ENCODE peak calls at places on chromosomes 4 and X, in six cellular contexts. One of them, this sample, is unnamed.

GRCh38 chrX:56994375-56995270 is 718 bp downstream of the SPIN3 start:
- DNase-seq in epithelial cell of esophagus: no peak
- DNase-seq in H9: no peak
- DNase-seq in HCT116: no peak
- DNase-seq in fibroblast of the aortic adventitia: peak
- DNase-seq in AG04450: no peak
- DNase-seq in this sample: peak

GRCh38 chr4:180766903-180767302 is 1476.3 kb upstream of the TENM3 start:
- DNase-seq in epithelial cell of esophagus: no peak
- DNase-seq in H9: no peak
- DNase-seq in HCT116: no peak
- DNase-seq in fibroblast of the aortic adventitia: no peak
- DNase-seq in AG04450: no peak
- DNase-seq in this sample: no peak

GRCh38 chr4:153927546-153927945 is 138.7 kb upstream of the SFRP2 start:
- DNase-seq in epithelial cell of esophagus: no peak
- DNase-seq in H9: no peak
- DNase-seq in HCT116: no peak
- DNase-seq in fibroblast of the aortic adventitia: no peak
- DNase-seq in AG04450: no peak
- DNase-seq in this sample: no peak

GRCh38 chr4:169999923-170000322 is 26.3 kb downstream of the MFAP3L start:
- DNase-seq in epithelial cell of esophagus: no peak
- DNase-seq in H9: no peak
- DNase-seq in HCT116: no peak
- DNase-seq in fibroblast of the aortic adventitia: no peak
- DNase-seq in AG04450: no peak
- DNase-seq in this sample: no peak

GRCh38 chr4:69894706-69895105 is 34.8 kb upstream of the SULT1E1 start:
- DNase-seq in epithelial cell of esophagus: no peak
- DNase-seq in H9: no peak
- DNase-seq in HCT116: no peak
- DNase-seq in fibroblast of the aortic adventitia: no peak
- DNase-seq in AG04450: no peak
- DNase-seq in this sample: no peak

GRCh38 chrX:42567268-42567667 is 210.7 kb downstream of the PPP1R2C start:
- DNase-seq in epithelial cell of esophagus: no peak
- DNase-seq in H9: no peak
- DNase-seq in HCT116: no peak
- DNase-seq in fibroblast of the aortic adventitia: no peak
- DNase-seq in AG04450: no peak
- DNase-seq in this sample: no peak

GRCh38 chr4:2270341-2271165 is 8.6 kb upstream of the MXD4 start:
- DNase-seq in epithelial cell of esophagus: no peak
- DNase-seq in H9: no peak
- DNase-seq in HCT116: no peak
- DNase-seq in fibroblast of the aortic adventitia: no peak
- DNase-seq in AG04450: no peak
- DNase-seq in this sample: no peak

GRCh38 chr4:182711211-182711610 is 206.0 kb downstream of the DCTD start:
- DNase-seq in epithelial cell of esophagus: no peak
- DNase-seq in H9: no peak
- DNase-seq in HCT116: no peak
- DNase-seq in fibroblast of the aortic adventitia: peak
- DNase-seq in AG04450: no peak
- DNase-seq in this sample: no peak

GRCh38 chrX:11555759-11556158 is 110.0 kb downstream of the ARHGAP6 start:
- DNase-seq in epithelial cell of esophagus: peak
- DNase-seq in H9: no peak
- DNase-seq in HCT116: no peak
- DNase-seq in fibroblast of the aortic adventitia: peak
- DNase-seq in AG04450: no peak
- DNase-seq in this sample: no peak

GRCh38 chrX:17876135-17876534 is 15.0 kb upstream of the RAI2 start:
- DNase-seq in epithelial cell of esophagus: peak
- DNase-seq in H9: no peak
- DNase-seq in HCT116: peak
- DNase-seq in fibroblast of the aortic adventitia: no peak
- DNase-seq in AG04450: no peak
- DNase-seq in this sample: no peak

GRCh38 chrX:143632625-143633387 is 3.1 kb downstream of the SLITRK4 start:
- DNase-seq in epithelial cell of esophagus: no peak
- DNase-seq in H9: no peak
- DNase-seq in HCT116: no peak
- DNase-seq in fibroblast of the aortic adventitia: no peak
- DNase-seq in AG04450: no peak
- DNase-seq in this sample: peak

GRCh38 chrX:133473451-133473850 is 58.2 kb upstream of the GPC4 start:
- DNase-seq in epithelial cell of esophagus: peak
- DNase-seq in H9: no peak
- DNase-seq in HCT116: no peak
- DNase-seq in fibroblast of the aortic adventitia: no peak
- DNase-seq in AG04450: no peak
- DNase-seq in this sample: no peak

GRCh38 chrX:93791304-93791703 is 117.3 kb downstream of the FAM133A start:
- DNase-seq in epithelial cell of esophagus: no peak
- DNase-seq in H9: no peak
- DNase-seq in HCT116: no peak
- DNase-seq in fibroblast of the aortic adventitia: no peak
- DNase-seq in AG04450: no peak
- DNase-seq in this sample: no peak

GRCh38 chrX:77960567-77960966 is 8.9 kb downstream of the PGAM4 start:
- DNase-seq in epithelial cell of esophagus: no peak
- DNase-seq in H9: no peak
- DNase-seq in HCT116: no peak
- DNase-seq in fibroblast of the aortic adventitia: no peak
- DNase-seq in AG04450: no peak
- DNase-seq in this sample: no peak

GRCh38 chr4:139892973-139893736 is 227.5 kb downstream of the MGST2 start:
- DNase-seq in epithelial cell of esophagus: peak
- DNase-seq in H9: no peak
- DNase-seq in HCT116: no peak
- DNase-seq in fibroblast of the aortic adventitia: peak
- DNase-seq in AG04450: no peak
- DNase-seq in this sample: no peak
- TF ChIP-seq CTCF in epithelial cell of esophagus: peak
- TF ChIP-seq CTCF in H9: peak
- TF ChIP-seq CTCF in HCT116: no peak
- TF ChIP-seq CTCF in fibroblast of the aortic adventitia: no peak
- TF ChIP-seq CTCF in AG04450: no peak
- TF ChIP-seq CTCF in this sample: no peak

GRCh38 chr4:173317003-173317402 is 17.2 kb downstream of the HMGB2 start:
- DNase-seq in epithelial cell of esophagus: no peak
- DNase-seq in H9: peak
- DNase-seq in HCT116: no peak
- DNase-seq in fibroblast of the aortic adventitia: no peak
- DNase-seq in AG04450: no peak
- DNase-seq in this sample: no peak

GRCh38 chr4:173314715-173315114 is 19.4 kb downstream of the HMGB2 start:
- DNase-seq in epithelial cell of esophagus: no peak
- DNase-seq in H9: no peak
- DNase-seq in HCT116: no peak
- DNase-seq in fibroblast of the aortic adventitia: no peak
- DNase-seq in AG04450: no peak
- DNase-seq in this sample: no peak

GRCh38 chr4:173319696-173320095 is 14.5 kb downstream of the HMGB2 start:
- DNase-seq in epithelial cell of esophagus: peak
- DNase-seq in H9: no peak
- DNase-seq in HCT116: no peak
- DNase-seq in fibroblast of the aortic adventitia: peak
- DNase-seq in AG04450: no peak
- DNase-seq in this sample: no peak

GRCh38 chr4:173316060-173316459 is 18.1 kb downstream of the HMGB2 start:
- DNase-seq in epithelial cell of esophagus: peak
- DNase-seq in H9: no peak
- DNase-seq in HCT116: no peak
- DNase-seq in fibroblast of the aortic adventitia: no peak
- DNase-seq in AG04450: no peak
- DNase-seq in this sample: no peak

DNA sequence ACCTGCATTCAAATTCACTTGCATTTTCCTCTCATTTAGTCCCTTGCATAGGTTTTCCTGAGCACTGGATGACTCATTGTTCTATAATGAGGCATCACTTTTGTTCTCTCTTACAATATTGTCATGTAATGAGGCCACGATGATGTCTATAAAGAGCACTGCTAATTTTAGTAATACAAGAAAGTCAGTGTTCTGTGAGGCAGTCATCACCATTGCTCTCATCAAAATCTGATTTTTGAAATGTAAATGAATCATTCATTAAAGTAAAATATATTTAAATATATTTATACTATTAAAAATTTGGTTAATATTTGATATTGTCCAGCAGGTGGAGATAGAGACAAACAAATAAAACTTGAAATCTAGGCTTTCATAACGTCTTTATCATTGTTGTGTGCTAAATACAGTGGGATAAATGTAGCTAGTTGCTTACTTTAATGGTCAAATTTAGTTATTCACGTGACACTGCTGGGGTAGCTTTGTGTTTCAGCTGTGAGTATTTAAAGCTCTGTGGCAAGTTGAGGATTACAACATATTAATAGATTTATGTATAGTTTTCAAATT is 15.4 kb downstream of the HMGB2 start:
- DNase-seq in epithelial cell of esophagus: peak
- DNase-seq in H9: no peak
- DNase-seq in HCT116: peak
- DNase-seq in fibroblast of the aortic adventitia: peak
- DNase-seq in AG04450: no peak
- DNase-seq in this sample: no peak
- TF ChIP-seq CTCF in epithelial cell of esophagus: peak
- TF ChIP-seq CTCF in H9: peak
- TF ChIP-seq CTCF in HCT116: peak
- TF ChIP-seq CTCF in fibroblast of the aortic adventitia: no peak
- TF ChIP-seq CTCF in AG04450: peak
- TF ChIP-seq CTCF in this sample: peak

GRCh38 chr4:127782275-127783025 is at the start of gene HSPA4L:
- DNase-seq in epithelial cell of esophagus: peak
- DNase-seq in H9: no peak
- DNase-seq in HCT116: peak
- DNase-seq in fibroblast of the aortic adventitia: peak
- DNase-seq in AG04450: no peak
- DNase-seq in this sample: peak
- TF ChIP-seq CTCF in epithelial cell of esophagus: peak
- TF ChIP-seq CTCF in H9: peak
- TF ChIP-seq CTCF in HCT116: no peak
- TF ChIP-seq CTCF in fibroblast of the aortic adventitia: peak
- TF ChIP-seq CTCF in AG04450: peak
- TF ChIP-seq CTCF in this sample: no peak

GRCh38 chr4:59247032-59247431 is 1953.1 kb upstream of the ADGRL3 start:
- DNase-seq in epithelial cell of esophagus: peak
- DNase-seq in H9: no peak
- DNase-seq in HCT116: no peak
- DNase-seq in fibroblast of the aortic adventitia: no peak
- DNase-seq in AG04450: no peak
- DNase-seq in this sample: no peak
- TF ChIP-seq CTCF in epithelial cell of esophagus: peak
- TF ChIP-seq CTCF in H9: peak
- TF ChIP-seq CTCF in HCT116: no peak
- TF ChIP-seq CTCF in fibroblast of the aortic adventitia: no peak
- TF ChIP-seq CTCF in AG04450: no peak
- TF ChIP-seq CTCF in this sample: no peak

This sample was measured in CD14-positive monocyte.